ENCODE peak calls at places on chromosomes 5 and 9, in six cellular contexts. One of them, this sample, is unnamed.

GRCh38 chr5:94872526-94872925 is 254.1 kb downstream of the SLF1 start:
- DNase-seq in WTC11: no peak
- DNase-seq in psoas muscle: no peak
- DNase-seq in EL: no peak
- DNase-seq in caudate nucleus: no peak
- DNase-seq in NCI-H69: peak
- DNase-seq in this sample: no peak

GRCh38 chr5:180233729-180234128 is 24.7 kb upstream of the RASGEF1C start:
- DNase-seq in WTC11: no peak
- DNase-seq in psoas muscle: no peak
- DNase-seq in EL: no peak
- DNase-seq in caudate nucleus: no peak
- DNase-seq in NCI-H69: no peak
- DNase-seq in this sample: no peak

GRCh38 chr9:129497837-129498450 is 123.0 kb downstream of the C9orf50 start:
- DNase-seq in WTC11: no peak
- DNase-seq in psoas muscle: no peak
- DNase-seq in EL: no peak
- DNase-seq in caudate nucleus: no peak
- DNase-seq in NCI-H69: no peak
- DNase-seq in this sample: no peak

GRCh38 chr5:151432210-151432609 is 15.2 kb upstream of the SLC36A1 start:
- DNase-seq in WTC11: no peak
- DNase-seq in psoas muscle: no peak
- DNase-seq in EL: no peak
- DNase-seq in caudate nucleus: no peak
- DNase-seq in NCI-H69: no peak
- DNase-seq in this sample: no peak

GRCh38 chr9:36986548-36987408 is 47.3 kb downstream of the PAX5 start:
- DNase-seq in WTC11: no peak
- DNase-seq in psoas muscle: no peak
- DNase-seq in EL: no peak
- DNase-seq in caudate nucleus: no peak
- DNase-seq in NCI-H69: no peak
- DNase-seq in this sample: no peak

GRCh38 chr5:113490317-113490716 is 2.1 kb upstream of the MCC start:
- DNase-seq in WTC11: no peak
- DNase-seq in psoas muscle: no peak
- DNase-seq in EL: no peak
- DNase-seq in caudate nucleus: no peak
- DNase-seq in NCI-H69: no peak
- DNase-seq in this sample: no peak

GRCh38 chr9:111443454-111443853 is 40.7 kb downstream of the ECPAS start:
- DNase-seq in WTC11: no peak
- DNase-seq in psoas muscle: no peak
- DNase-seq in EL: no peak
- DNase-seq in caudate nucleus: no peak
- DNase-seq in NCI-H69: no peak
- DNase-seq in this sample: no peak

GRCh38 chr9:115691097-115691496 is 462.5 kb upstream of the PAPPA start:
- DNase-seq in WTC11: no peak
- DNase-seq in psoas muscle: no peak
- DNase-seq in EL: peak
- DNase-seq in caudate nucleus: no peak
- DNase-seq in NCI-H69: no peak
- DNase-seq in this sample: no peak

GRCh38 chr5:79858097-79858723 is 132.9 kb downstream of the MTX3 start:
- DNase-seq in WTC11: peak
- DNase-seq in psoas muscle: peak
- DNase-seq in EL: peak
- DNase-seq in caudate nucleus: peak
- DNase-seq in NCI-H69: peak
- DNase-seq in this sample: no peak

GRCh38 chr9:107144475-107144874 is 138.6 kb upstream of the RAD23B start:
- DNase-seq in WTC11: no peak
- DNase-seq in psoas muscle: no peak
- DNase-seq in EL: no peak
- DNase-seq in caudate nucleus: no peak
- DNase-seq in NCI-H69: peak
- DNase-seq in this sample: no peak

GRCh38 chr5:42811591-42812392 is at the start of gene SELENOP:
- DNase-seq in WTC11: no peak
- DNase-seq in psoas muscle: peak
- DNase-seq in EL: no peak
- DNase-seq in caudate nucleus: peak
- DNase-seq in NCI-H69: no peak
- DNase-seq in this sample: no peak

GRCh38 chr5:97383996-97384395 is 200.9 kb upstream of the RIOK2 start:
- DNase-seq in WTC11: no peak
- DNase-seq in psoas muscle: no peak
- DNase-seq in EL: peak
- DNase-seq in caudate nucleus: no peak
- DNase-seq in NCI-H69: no peak
- DNase-seq in this sample: no peak

GRCh38 chr5:1432296-1432695 is 12.9 kb downstream of the SLC6A3 start:
- DNase-seq in WTC11: no peak
- DNase-seq in psoas muscle: no peak
- DNase-seq in EL: no peak
- DNase-seq in caudate nucleus: no peak
- DNase-seq in NCI-H69: no peak
- DNase-seq in this sample: no peak